ENCODE peak calls at places on chromosomes 2 and 18, in six cellular contexts. One of them, this sample, is unnamed.

GRCh38 chr2:102147935-102148334 is 5.4 kb downstream of the IL1R1 start:
- DNase-seq in GM23248: peak
- DNase-seq in neural progenitor cell: no peak
- DNase-seq in SK-N-SH: no peak
- DNase-seq in GM23338: no peak
- DNase-seq in PC-3: no peak
- DNase-seq in this sample: no peak

GRCh38 chr18:3175195-3175758 is 44.5 kb downstream of the MYOM1 start:
- DNase-seq in GM23248: no peak
- DNase-seq in neural progenitor cell: no peak
- DNase-seq in SK-N-SH: no peak
- DNase-seq in GM23338: no peak
- DNase-seq in PC-3: no peak
- DNase-seq in this sample: no peak

GRCh38 chr2:167509585-167509984 is 621.3 kb downstream of the XIRP2 start:
- DNase-seq in GM23248: peak
- DNase-seq in neural progenitor cell: peak
- DNase-seq in SK-N-SH: no peak
- DNase-seq in GM23338: peak
- DNase-seq in PC-3: peak
- DNase-seq in this sample: no peak

GRCh38 chr2:154568413-154568812 is 130.1 kb upstream of the KCNJ3 start:
- DNase-seq in GM23248: no peak
- DNase-seq in neural progenitor cell: peak
- DNase-seq in SK-N-SH: no peak
- DNase-seq in GM23338: peak
- DNase-seq in PC-3: no peak
- DNase-seq in this sample: no peak

GRCh38 chr2:128280901-128281321 is 37.8 kb downstream of the HS6ST1 start:
- DNase-seq in GM23248: no peak
- DNase-seq in neural progenitor cell: no peak
- DNase-seq in SK-N-SH: no peak
- DNase-seq in GM23338: no peak
- DNase-seq in PC-3: no peak
- DNase-seq in this sample: no peak

GRCh38 chr2:125581561-125581960 is 1074.4 kb upstream of the GYPC start:
- DNase-seq in GM23248: no peak
- DNase-seq in neural progenitor cell: peak
- DNase-seq in SK-N-SH: no peak
- DNase-seq in GM23338: no peak
- DNase-seq in PC-3: no peak
- DNase-seq in this sample: no peak

GRCh38 chr2:25697559-25698341 is 24.4 kb upstream of the DTNB start:
- DNase-seq in GM23248: no peak
- DNase-seq in neural progenitor cell: peak
- DNase-seq in SK-N-SH: no peak
- DNase-seq in GM23338: peak
- DNase-seq in PC-3: no peak
- DNase-seq in this sample: no peak

GRCh38 chr2:126658910-126659613 is 3.1 kb downstream of the GYPC start:
- DNase-seq in GM23248: peak
- DNase-seq in neural progenitor cell: no peak
- DNase-seq in SK-N-SH: no peak
- DNase-seq in GM23338: no peak
- DNase-seq in PC-3: no peak
- DNase-seq in this sample: peak

GRCh38 chr2:169363570-169364150 is 1.3 kb upstream of the LRP2 start:
- DNase-seq in GM23248: peak
- DNase-seq in neural progenitor cell: peak
- DNase-seq in SK-N-SH: peak
- DNase-seq in GM23338: peak
- DNase-seq in PC-3: no peak
- DNase-seq in this sample: no peak

GRCh38 chr2:196336715-196337617 is 165.6 kb upstream of the STK17B start:
- DNase-seq in GM23248: peak
- DNase-seq in neural progenitor cell: peak
- DNase-seq in SK-N-SH: peak
- DNase-seq in GM23338: peak
- DNase-seq in PC-3: peak
- DNase-seq in this sample: peak

GRCh38 chr2:3649581-3649980 is 8.4 kb upstream of the ALLC start:
- DNase-seq in GM23248: no peak
- DNase-seq in neural progenitor cell: no peak
- DNase-seq in SK-N-SH: no peak
- DNase-seq in GM23338: no peak
- DNase-seq in PC-3: no peak
- DNase-seq in this sample: no peak

GRCh38 chr2:3652896-3653625 is 4.9 kb upstream of the ALLC start:
- DNase-seq in GM23248: no peak
- DNase-seq in neural progenitor cell: no peak
- DNase-seq in SK-N-SH: no peak
- DNase-seq in GM23338: no peak
- DNase-seq in PC-3: no peak
- DNase-seq in this sample: no peak

GRCh38 chr2:3650140-3650944 is 7.7 kb upstream of the ALLC start:
- DNase-seq in GM23248: no peak
- DNase-seq in neural progenitor cell: no peak
- DNase-seq in SK-N-SH: peak
- DNase-seq in GM23338: no peak
- DNase-seq in PC-3: no peak
- DNase-seq in this sample: no peak

GRCh38 chr2:3654031-3654430 is 4.0 kb upstream of the ALLC start:
- DNase-seq in GM23248: no peak
- DNase-seq in neural progenitor cell: no peak
- DNase-seq in SK-N-SH: no peak
- DNase-seq in GM23338: no peak
- DNase-seq in PC-3: no peak
- DNase-seq in this sample: no peak

DNA sequence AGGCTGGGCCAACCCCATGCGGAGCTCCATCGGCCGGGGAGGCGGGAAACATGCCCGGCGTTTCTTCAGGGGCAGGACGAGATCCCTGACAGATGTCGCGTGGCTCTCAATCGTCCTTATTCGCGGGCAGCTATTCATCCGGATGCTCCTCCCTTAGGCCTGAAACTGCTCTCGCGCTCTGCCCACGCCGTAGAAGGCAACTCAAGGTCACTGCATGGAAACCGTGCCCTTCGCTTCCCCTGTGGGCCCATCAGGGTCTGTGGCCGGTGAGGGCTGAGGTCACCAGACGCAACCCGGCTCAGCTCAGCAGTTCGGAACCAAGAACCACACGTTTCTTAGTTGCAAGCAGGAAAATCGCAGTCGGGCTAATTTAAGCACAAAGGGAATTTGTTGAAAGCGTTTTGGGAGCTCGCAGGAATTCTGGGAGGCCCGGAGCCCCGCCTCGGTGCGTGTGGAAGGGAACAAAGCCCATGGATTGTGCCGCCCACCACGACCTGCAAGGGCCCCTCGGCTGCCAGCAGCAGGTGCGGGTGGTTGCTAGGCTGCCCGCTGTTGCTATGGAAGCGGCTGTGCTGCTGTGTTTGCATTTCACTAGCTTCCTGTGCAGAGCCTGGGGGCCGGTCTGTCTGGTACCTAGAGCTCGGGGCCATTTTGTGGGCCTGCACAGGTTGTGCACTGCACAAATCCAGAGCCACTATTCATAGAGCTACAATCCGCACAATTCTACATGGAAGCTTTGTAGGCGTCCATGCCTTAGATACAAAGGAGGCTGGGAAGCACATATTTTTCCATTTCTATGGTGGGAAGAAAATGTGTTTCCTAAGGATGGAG is 6.1 kb upstream of the ALLC start:
- DNase-seq in GM23248: peak
- DNase-seq in neural progenitor cell: peak
- DNase-seq in SK-N-SH: peak
- DNase-seq in GM23338: peak
- DNase-seq in PC-3: peak
- DNase-seq in this sample: peak
- H3K4me3 ChIP-seq in GM23248: peak
- H3K4me3 ChIP-seq in neural progenitor cell: peak
- H3K4me3 ChIP-seq in SK-N-SH: no peak
- H3K4me3 ChIP-seq in GM23338: peak
- H3K4me3 ChIP-seq in PC-3: peak
- H3K4me3 ChIP-seq in this sample: peak

DNA sequence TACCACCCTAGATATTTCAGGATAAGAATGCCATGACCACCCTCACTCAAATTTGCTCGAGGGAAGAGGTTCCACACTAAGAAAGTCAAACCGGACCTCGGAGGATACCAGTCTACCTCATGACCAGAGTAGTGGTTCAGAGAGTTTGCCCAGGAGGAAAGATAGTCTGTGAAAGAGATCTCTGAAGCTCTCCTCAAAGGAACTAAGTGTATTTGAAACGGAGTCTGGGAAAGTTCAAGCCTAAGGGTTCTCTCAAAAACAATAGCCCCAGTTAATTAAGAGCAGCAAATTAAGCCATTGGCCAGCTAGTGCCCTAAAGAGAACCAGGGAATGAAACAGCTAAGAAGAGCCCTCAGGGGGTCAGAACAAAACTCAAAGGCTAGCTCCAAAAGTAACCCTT is 94.9 kb downstream of the SPHKAP start:
- DNase-seq in GM23248: no peak
- DNase-seq in neural progenitor cell: no peak
- DNase-seq in SK-N-SH: no peak
- DNase-seq in GM23338: no peak
- DNase-seq in PC-3: no peak
- DNase-seq in this sample: no peak
- TF ChIP-seq EZH2phosphoT487 in GM23248: no peak
- TF ChIP-seq EZH2phosphoT487 in neural progenitor cell: no peak
- TF ChIP-seq EZH2phosphoT487 in SK-N-SH: no peak
- TF ChIP-seq EZH2phosphoT487 in GM23338: no peak
- TF ChIP-seq EZH2phosphoT487 in PC-3: no peak
- TF ChIP-seq EZH2phosphoT487 in this sample: no peak

GRCh38 chr2:120262150-120262549 is 9.5 kb downstream of the RALB start:
- DNase-seq in GM23248: no peak
- DNase-seq in neural progenitor cell: no peak
- DNase-seq in SK-N-SH: no peak
- DNase-seq in GM23338: no peak
- DNase-seq in PC-3: no peak
- DNase-seq in this sample: no peak

GRCh38 chr2:120260736-120261135 is 8.1 kb downstream of the RALB start:
- DNase-seq in GM23248: no peak
- DNase-seq in neural progenitor cell: no peak
- DNase-seq in SK-N-SH: no peak
- DNase-seq in GM23338: no peak
- DNase-seq in PC-3: no peak
- DNase-seq in this sample: no peak

GRCh38 chr2:120262761-120263428 is 10.2 kb downstream of the RALB start:
- DNase-seq in GM23248: peak
- DNase-seq in neural progenitor cell: peak
- DNase-seq in SK-N-SH: no peak
- DNase-seq in GM23338: no peak
- DNase-seq in PC-3: no peak
- DNase-seq in this sample: no peak

GRCh38 chr2:120258140-120258539 is 5.5 kb downstream of the RALB start:
- DNase-seq in GM23248: no peak
- DNase-seq in neural progenitor cell: no peak
- DNase-seq in SK-N-SH: no peak
- DNase-seq in GM23338: no peak
- DNase-seq in PC-3: no peak
- DNase-seq in this sample: no peak

GRCh38 chr2:120261387-120262006 is 8.8 kb downstream of the RALB start:
- DNase-seq in GM23248: no peak
- DNase-seq in neural progenitor cell: no peak
- DNase-seq in SK-N-SH: no peak
- DNase-seq in GM23338: no peak
- DNase-seq in PC-3: no peak
- DNase-seq in this sample: no peak
- H3K4me2 ChIP-seq in GM23248: no peak
- H3K4me2 ChIP-seq in neural progenitor cell: no peak
- H3K4me2 ChIP-seq in SK-N-SH: no peak
- H3K4me2 ChIP-seq in GM23338: no peak
- H3K4me2 ChIP-seq in PC-3: no peak
- H3K4me2 ChIP-seq in this sample: no peak

DNA sequence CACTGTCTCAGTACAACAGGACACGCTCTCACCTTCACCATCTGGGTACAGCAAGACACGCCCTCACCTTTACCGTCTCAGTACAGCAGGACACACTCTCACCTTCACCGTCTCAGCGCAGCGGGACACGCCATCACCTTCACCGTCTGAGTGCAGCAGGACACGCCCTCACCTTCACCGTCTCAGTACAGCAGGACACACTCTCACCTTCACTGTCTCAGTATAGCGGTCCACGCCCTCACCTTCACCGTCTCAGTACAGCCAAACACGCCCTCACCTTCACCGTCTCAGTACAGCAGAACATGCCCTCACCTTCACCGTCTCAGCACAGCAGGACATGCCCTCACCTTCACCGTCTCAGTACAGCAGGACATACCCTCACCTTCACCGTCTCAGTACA is 109.9 kb upstream of the CTDP1 start:
- DNase-seq in GM23248: no peak
- DNase-seq in neural progenitor cell: no peak
- DNase-seq in SK-N-SH: no peak
- DNase-seq in GM23338: no peak
- DNase-seq in PC-3: no peak
- DNase-seq in this sample: no peak
- H3K4me3 ChIP-seq in GM23248: no peak
- H3K4me3 ChIP-seq in neural progenitor cell: no peak
- H3K4me3 ChIP-seq in SK-N-SH: no peak
- H3K4me3 ChIP-seq in GM23338: no peak
- H3K4me3 ChIP-seq in PC-3: no peak
- H3K4me3 ChIP-seq in this sample: no peak

GRCh38 chr2:38217401-38218188 is 141.6 kb upstream of the CYP1B1 start:
- DNase-seq in GM23248: no peak
- DNase-seq in neural progenitor cell: no peak
- DNase-seq in SK-N-SH: no peak
- DNase-seq in GM23338: no peak
- DNase-seq in PC-3: no peak
- DNase-seq in this sample: no peak
- TF ChIP-seq EZH2phosphoT487 in GM23248: no peak
- TF ChIP-seq EZH2phosphoT487 in neural progenitor cell: no peak
- TF ChIP-seq EZH2phosphoT487 in SK-N-SH: no peak
- TF ChIP-seq EZH2phosphoT487 in GM23338: no peak
- TF ChIP-seq EZH2phosphoT487 in PC-3: no peak
- TF ChIP-seq EZH2phosphoT487 in this sample: no peak

GRCh38 chr2:215415820-215416613 is 19.9 kb downstream of the FN1 start:
- DNase-seq in GM23248: no peak
- DNase-seq in neural progenitor cell: no peak
- DNase-seq in SK-N-SH: no peak
- DNase-seq in GM23338: no peak
- DNase-seq in PC-3: no peak
- DNase-seq in this sample: no peak

GRCh38 chr2:215419113-215419512 is 16.8 kb downstream of the FN1 start:
- DNase-seq in GM23248: no peak
- DNase-seq in neural progenitor cell: no peak
- DNase-seq in SK-N-SH: no peak
- DNase-seq in GM23338: no peak
- DNase-seq in PC-3: no peak
- DNase-seq in this sample: no peak

GRCh38 chr2:215418064-215418963 is 17.6 kb downstream of the FN1 start:
- DNase-seq in GM23248: peak
- DNase-seq in neural progenitor cell: no peak
- DNase-seq in SK-N-SH: no peak
- DNase-seq in GM23338: no peak
- DNase-seq in PC-3: peak
- DNase-seq in this sample: no peak

GRCh38 chr2:215416656-215417055 is 19.2 kb downstream of the FN1 start:
- DNase-seq in GM23248: no peak
- DNase-seq in neural progenitor cell: no peak
- DNase-seq in SK-N-SH: no peak
- DNase-seq in GM23338: no peak
- DNase-seq in PC-3: no peak
- DNase-seq in this sample: no peak

GRCh38 chr2:215417400-215417951 is 18.4 kb downstream of the FN1 start:
- DNase-seq in GM23248: no peak
- DNase-seq in neural progenitor cell: no peak
- DNase-seq in SK-N-SH: no peak
- DNase-seq in GM23338: no peak
- DNase-seq in PC-3: no peak
- DNase-seq in this sample: no peak
- H3K4me2 ChIP-seq in GM23248: peak
- H3K4me2 ChIP-seq in neural progenitor cell: no peak
- H3K4me2 ChIP-seq in SK-N-SH: peak
- H3K4me2 ChIP-seq in GM23338: no peak
- H3K4me2 ChIP-seq in PC-3: no peak
- H3K4me2 ChIP-seq in this sample: no peak